ENCODE peak calls at places on chromosomes 12 and 14, in seven cellular contexts. U is WERI-Rb-1, L is cardiac fibroblast, Y is GM12865, P is foreskin fibroblast, K is AG09309, D is tibial artery. Z is an unnamed sample.

GRCh38 chr12:100058482-100059029 is 73.8 kb upstream of the ANKS1B start:
- DNase-seq in P (peak), U (no peak), L (peak), K (peak), Y (peak), D (no peak), Z (peak)

GRCh38 chr12:131222271-131223139 is 268.8 kb downstream of the ADGRD1 start:
- DNase-seq in U (no peak), K (no peak), P (no peak), D (peak), Y (peak), L (no peak), Z (no peak)

GRCh38 chr12:45789025-45789424 is 59.5 kb downstream of the ARID2 start:
- DNase-seq in D (no peak), P (peak), Y (peak), K (peak), L (peak), U (no peak), Z (peak)

GRCh38 chr12:11601647-11602046 is 47.8 kb upstream of the ETV6 start:
- DNase-seq in P (no peak), D (no peak), Y (no peak), K (no peak), L (no peak), U (no peak), Z (no peak)

GRCh38 chr14:55430024-55430690 is 10.3 kb downstream of the TBPL2 start:
- DNase-seq in K (peak), U (peak), L (peak), D (no peak), P (peak), Y (peak), Z (peak)

GRCh38 chr14:99732436-99733220 is 48.5 kb downstream of the CYP46A1 start:
- DNase-seq in P (no peak), L (no peak), D (peak), U (peak), K (no peak), Y (no peak), Z (no peak)

GRCh38 chr12:56020437-56021189 is at the start of gene IKZF4:
- DNase-seq in D (no peak), U (peak), Y (no peak), L (peak), K (no peak), P (peak), Z (no peak)

GRCh38 chr12:26938660-26939185 is 453 bp downstream of the FGFR1OP2 start:
- DNase-seq in P (peak), U (no peak), Y (no peak), D (no peak), K (no peak), L (no peak), Z (no peak)

GRCh38 chr12:79454338-79454777 is 236.4 kb downstream of the PAWR start:
- DNase-seq in Y (no peak), U (no peak), D (no peak), L (peak), P (peak), K (no peak), Z (no peak)

GRCh38 chr12:108193922-108194321 is 64.8 kb downstream of the WSCD2 start:
- DNase-seq in D (no peak), P (no peak), L (peak), Y (peak), U (peak), K (no peak), Z (no peak)

GRCh38 chr12:43336962-43337555 is 214.9 kb downstream of the ADAMTS20 start:
- DNase-seq in K (no peak), U (no peak), P (peak), Y (peak), D (no peak), L (peak), Z (no peak)

GRCh38 chr14:65210827-65211192 is 108.5 kb upstream of the MAX start:
- DNase-seq in Y (no peak), D (no peak), K (no peak), U (no peak), L (no peak), P (no peak), Z (no peak)

GRCh38 chr14:80634106-80634758 is 307.3 kb downstream of the CEP128 start:
- DNase-seq in D (no peak), P (no peak), K (no peak), U (no peak), L (peak), Y (no peak), Z (no peak)

GRCh38 chr12:88590851-88591250 is 10.6 kb upstream of the KITLG start:
- DNase-seq in K (peak), D (no peak), U (no peak), P (no peak), L (no peak), Y (no peak), Z (no peak)

GRCh38 chr14:100384819-100385813 is 62.0 kb downstream of the SLC25A47 start:
- DNase-seq in Y (no peak), U (no peak), P (peak), L (peak), K (no peak), D (no peak), Z (peak)

GRCh38 chr12:28065889-28066630 is 93.5 kb upstream of the PTHLH start:
- DNase-seq in K (no peak), Y (no peak), D (no peak), P (no peak), L (peak), U (no peak), Z (no peak)

GRCh38 chr14:89348726-89349125 is 68.3 kb downstream of the FOXN3 start:
- DNase-seq in L (no peak), D (no peak), K (no peak), U (no peak), P (no peak), Y (no peak), Z (no peak)

GRCh38 chr14:89349196-89350008 is 67.6 kb downstream of the FOXN3 start:
- DNase-seq in U (peak), D (no peak), L (peak), K (no peak), Y (no peak), P (no peak), Z (peak)

GRCh38 chr14:89351958-89352404 is 65.1 kb downstream of the FOXN3 start:
- DNase-seq in D (no peak), K (no peak), U (no peak), L (no peak), Y (no peak), P (no peak), Z (no peak)

GRCh38 chr14:89352976-89353817 is 63.8 kb downstream of the FOXN3 start:
- DNase-seq in K (no peak), L (no peak), U (no peak), D (no peak), P (no peak), Y (no peak), Z (no peak)

GRCh38 chr14:89351364-89351957 is 65.6 kb downstream of the FOXN3 start:
- DNase-seq in Y (peak), U (no peak), L (peak), P (no peak), K (no peak), D (no peak), Z (no peak)
- H3K4me3 ChIP-seq in Y (peak), U (no peak), L (no peak), P (no peak), K (no peak), D (no peak), Z (no peak)

GRCh38 chr14:21023817-21024667 is 819 bp downstream of the NDRG2 start:
- DNase-seq in P (no peak), U (no peak), L (no peak), D (no peak), K (no peak), Y (no peak), Z (no peak)

GRCh38 chr14:21024668-21025373 is at the start of gene NDRG2:
- DNase-seq in Y (peak), K (no peak), P (no peak), D (peak), U (peak), L (peak), Z (no peak)

GRCh38 chr14:21020977-21021545 is 3.8 kb downstream of the NDRG2 start:
- DNase-seq in P (no peak), K (no peak), U (no peak), L (no peak), D (no peak), Y (no peak), Z (no peak)

GRCh38 chr14:21022686-21023085 is 2.2 kb downstream of the NDRG2 start:
- DNase-seq in P (no peak), D (no peak), K (no peak), L (no peak), Y (no peak), U (no peak), Z (no peak)

DNA sequence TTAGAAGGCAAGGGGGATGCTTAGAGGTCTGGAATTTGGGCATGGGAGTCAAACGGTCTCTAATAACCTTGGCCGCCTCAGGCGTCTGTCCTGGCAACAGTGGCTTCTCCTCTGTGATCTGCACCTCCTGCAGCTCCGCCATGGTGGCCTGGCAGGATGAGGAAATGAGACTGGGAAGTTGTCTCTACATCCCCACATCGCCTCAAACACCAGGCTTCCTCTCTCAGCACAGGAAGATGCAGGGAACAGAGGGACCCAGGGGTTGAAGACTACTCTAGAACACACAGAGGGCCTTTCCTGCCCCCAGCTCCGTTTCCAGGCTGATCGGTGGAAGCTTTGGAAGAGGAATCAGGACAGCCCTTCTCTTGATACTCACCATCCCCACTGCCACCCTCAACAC is 1.7 kb downstream of the NDRG2 start:
- DNase-seq in Y (no peak), D (no peak), K (no peak), L (no peak), U (no peak), P (no peak), Z (no peak)
- H3K4me3 ChIP-seq in Y (no peak), D (peak), K (no peak), L (no peak), U (no peak), P (no peak), Z (no peak)

DNA sequence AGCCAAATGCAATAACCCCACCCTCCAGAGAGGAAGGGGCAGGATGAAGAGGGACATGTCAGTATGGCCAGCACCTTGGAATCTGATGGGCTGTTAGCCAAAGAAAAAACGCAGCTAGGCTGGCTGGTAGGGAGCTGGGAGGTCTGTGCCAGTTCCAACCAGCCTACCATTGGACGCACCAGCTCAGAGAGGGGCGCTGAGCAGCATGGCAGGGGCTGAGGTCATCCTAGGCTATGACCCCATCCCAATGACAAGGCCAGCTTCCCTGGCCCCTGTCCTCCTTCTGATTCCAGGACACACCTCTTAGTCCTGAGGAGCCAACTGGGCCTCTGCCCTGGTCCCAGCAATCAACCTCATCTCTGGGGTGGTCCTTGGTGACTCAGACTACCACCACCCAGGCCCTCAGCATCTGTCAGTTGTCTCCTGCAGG is 12.2 kb downstream of the ACTN1 start:
- DNase-seq in D (no peak), K (no peak), U (no peak), L (peak), Y (no peak), P (no peak), Z (no peak)
- H3K4me3 ChIP-seq in D (no peak), K (no peak), U (no peak), L (no peak), Y (no peak), P (no peak), Z (no peak)

GRCh38 chr12:6955462-6956331 is 4.5 kb downstream of the PTPN6 start:
- DNase-seq in L (no peak), P (no peak), D (no peak), K (no peak), Y (peak), U (no peak), Z (no peak)
- H3K4me3 ChIP-seq in L (no peak), P (no peak), D (no peak), K (no peak), Y (peak), U (no peak), Z (no peak)

DNA sequence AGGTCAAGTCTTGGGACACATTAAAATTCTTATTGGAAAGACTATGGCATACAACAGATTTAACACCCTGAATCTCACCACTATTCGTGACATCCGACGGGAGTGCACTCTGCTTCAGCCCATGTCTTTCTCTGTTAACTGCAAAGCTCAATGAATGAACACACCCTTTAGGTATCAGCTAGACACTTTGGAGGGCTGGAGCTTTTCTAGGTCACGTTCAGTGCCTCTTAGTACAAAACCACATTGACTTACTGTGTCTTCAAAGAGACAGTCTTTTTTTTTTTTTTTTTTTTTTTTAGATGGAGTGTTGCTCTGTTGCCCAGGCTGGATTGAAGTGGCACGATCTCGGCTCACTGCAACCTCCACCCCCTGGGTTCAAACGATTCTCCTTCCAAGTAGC is 80.6 kb downstream of the GLT1D1 start:
- DNase-seq in P (no peak), Y (no peak), U (no peak), D (no peak), L (no peak), K (no peak), Z (no peak)
- H3K4me3 ChIP-seq in P (no peak), Y (no peak), U (no peak), D (no peak), L (no peak), K (no peak), Z (no peak)

GRCh38 chr14:77111021-77111420 is 13.0 kb downstream of the CIPC start:
- DNase-seq in L (peak), D (no peak), P (no peak), K (no peak), U (no peak), Y (no peak), Z (no peak)
- H3K4me3 ChIP-seq in L (no peak), D (no peak), P (no peak), K (no peak), U (no peak), Y (no peak), Z (no peak)

GRCh38 chr14:103692871-103693270 is 22.4 kb downstream of the XRCC3 start:
- DNase-seq in Y (no peak), P (no peak), L (no peak), U (no peak), D (no peak), K (no peak), Z (no peak)
- H3K4me3 ChIP-seq in Y (no peak), P (no peak), L (no peak), U (no peak), D (no peak), K (no peak), Z (no peak)

GRCh38 chr14:69260979-69261605 is 1.1 kb downstream of the GALNT16 start:
- DNase-seq in U (peak), D (peak), P (no peak), Y (peak), L (no peak), K (no peak), Z (no peak)
- H3K4me3 ChIP-seq in U (peak), D (peak), P (peak), Y (peak), L (peak), K (peak), Z (peak)

GRCh38 chr12:52203126-52203921 is 11.5 kb upstream of the KRT80 start:
- DNase-seq in P (peak), L (peak), D (peak), K (no peak), U (no peak), Y (peak), Z (no peak)
- H3K4me3 ChIP-seq in P (no peak), L (no peak), D (no peak), K (no peak), U (no peak), Y (no peak), Z (no peak)

DNA sequence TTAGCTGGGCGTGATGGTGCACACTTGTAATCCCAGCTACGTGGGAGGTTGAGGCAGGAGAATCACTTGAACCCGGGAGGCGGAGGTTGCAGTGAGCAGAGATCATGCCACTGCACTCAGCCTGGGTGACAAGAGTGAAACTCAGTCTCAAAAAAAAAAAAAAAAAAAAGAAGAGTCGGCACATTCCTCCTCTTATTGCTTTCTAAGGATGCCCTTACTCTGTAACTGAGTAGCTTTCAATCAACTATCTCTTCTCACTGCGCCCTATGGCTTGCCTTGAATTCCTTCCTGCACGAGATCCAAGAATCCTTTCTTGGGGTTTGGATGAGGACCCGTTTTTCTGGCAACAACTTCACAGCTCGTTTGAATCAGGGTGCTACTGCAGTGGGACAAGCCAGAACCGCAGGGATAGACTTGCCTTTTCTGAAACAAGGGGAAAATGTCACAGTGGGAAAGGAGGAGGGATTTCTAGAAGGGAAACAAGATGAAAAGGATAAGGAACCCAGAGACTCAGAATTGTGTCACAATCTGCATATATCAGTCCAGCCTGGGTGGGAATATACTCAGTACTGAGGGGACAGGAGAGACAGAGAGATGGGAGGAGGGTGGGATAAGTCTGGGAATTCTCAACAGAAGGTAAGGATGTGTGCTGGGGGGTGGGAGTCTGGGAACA is 16.1 kb upstream of the RND1 start:
- DNase-seq in K (no peak), U (no peak), P (no peak), Y (no peak), D (no peak), L (peak), Z (no peak)
- H3K4me3 ChIP-seq in K (peak), U (no peak), P (peak), Y (no peak), D (peak), L (no peak), Z (no peak)

Z was measured in skeletal muscle cell.